ENCODE peak calls at places on chromosomes 5 and 9, in four cellular contexts. X, K, Z and O are unnamed samples.

GRCh38 chr5:156094001-156094400 is 233.0 kb upstream of the SGCD start:
- DNase-seq in X (peak), K (no peak), Z (no peak), O (peak)

GRCh38 chr9:93115486-93115885 is 18.6 kb downstream of the NINJ1 start:
- DNase-seq in X (no peak), K (no peak), Z (no peak), O (no peak)

GRCh38 chr5:30968971-30969370 is 224.5 kb upstream of the CDH6 start:
- DNase-seq in K (no peak), X (no peak), Z (no peak), O (no peak)

GRCh38 chr9:72579190-72579589 is 57.8 kb downstream of the TMC1 start:
- DNase-seq in Z (no peak), X (no peak), K (peak), O (no peak)

GRCh38 chr5:95858661-95859326 is 36.3 kb upstream of the GLRX start:
- DNase-seq in X (peak), K (peak), Z (peak), O (peak)

GRCh38 chr5:73523861-73524260 is 25.6 kb downstream of the BTF3 start:
- DNase-seq in X (no peak), K (no peak), Z (no peak), O (no peak)

GRCh38 chr9:36632892-36633291 is 60.2 kb downstream of the MELK start:
- DNase-seq in X (peak), Z (peak), K (no peak), O (no peak)

GRCh38 chr5:80109549-80110478 is 74.7 kb downstream of the THBS4 start:
- DNase-seq in K (no peak), X (no peak), Z (no peak), O (peak)

GRCh38 chr5:77632526-77633268 is 5.8 kb downstream of the OTP start:
- DNase-seq in Z (no peak), K (no peak), X (no peak), O (peak)

GRCh38 chr5:168347786-168348414 is 56.5 kb downstream of the WWC1 start:
- DNase-seq in K (no peak), Z (no peak), X (no peak), O (no peak)

GRCh38 chr9:113589407-113589806 is 125.9 kb downstream of the RGS3 start:
- DNase-seq in X (no peak), K (no peak), Z (no peak), O (no peak)

GRCh38 chr5:15026944-15027343 is 155.4 kb upstream of the ANKH start:
- DNase-seq in Z (no peak), K (no peak), X (no peak), O (no peak)

GRCh38 chr9:93774331-93775102 is 180.6 kb downstream of the BARX1 start:
- DNase-seq in K (no peak), Z (no peak), X (no peak), O (no peak)

GRCh38 chr5:99019812-99020697 is 91.2 kb upstream of the CHD1 start:
- DNase-seq in Z (peak), K (peak), X (peak), O (no peak)

GRCh38 chr5:173581408-173582197 is 34.8 kb downstream of the BOD1 start:
- DNase-seq in K (peak), X (peak), Z (peak), O (peak)

GRCh38 chr5:123157797-123158528 is 68.9 kb downstream of the PRDM6 start:
- DNase-seq in Z (no peak), X (peak), K (no peak), O (no peak)

GRCh38 chr9:34253460-34253837 is 74.6 kb downstream of the UBAP1 start:
- DNase-seq in X (no peak), Z (no peak), K (no peak), O (no peak)

GRCh38 chr5:99949969-99950524 is 585.1 kb upstream of the FAM174A start:
- DNase-seq in X (no peak), K (no peak), Z (no peak), O (no peak)

GRCh38 chr5:132822650-132823480 is 7.6 kb downstream of the SHROOM1 start:
- DNase-seq in K (no peak), X (no peak), Z (no peak), O (peak)

GRCh38 chr9:98642661-98643312 is 65.9 kb downstream of the GABBR2 start:
- DNase-seq in K (no peak), Z (no peak), X (peak), O (peak)

GRCh38 chr9:93205045-93205768 is 21.3 kb downstream of the WNK2 start:
- DNase-seq in Z (peak), X (no peak), K (no peak), O (no peak)

GRCh38 chr5:168339151-168340140 is 48.0 kb downstream of the WWC1 start:
- DNase-seq in K (peak), Z (no peak), X (no peak), O (peak)

GRCh38 chr9:32378496-32378895 is 5.9 kb upstream of the ACO1 start:
- DNase-seq in K (peak), Z (peak), X (peak), O (no peak)

GRCh38 chr5:103272377-103272776 is 13.8 kb downstream of the MACIR start:
- DNase-seq in Z (no peak), K (no peak), X (no peak), O (no peak)

GRCh38 chr9:23741304-23741800 is 84.7 kb downstream of the ELAVL2 start:
- DNase-seq in X (no peak), Z (no peak), K (no peak), O (no peak)

GRCh38 chr5:72408602-72409001 is 88.4 kb downstream of the PTCD2 start:
- DNase-seq in Z (no peak), X (no peak), K (no peak), O (no peak)

GRCh38 chr9:71909887-71910601 is 949 bp downstream of the ABHD17B start:
- DNase-seq in X (peak), K (peak), Z (peak), O (peak)

GRCh38 chr5:57174128-57174849 is 430 bp downstream of the GPBP1 start:
- DNase-seq in K (peak), X (no peak), Z (no peak), O (no peak)

GRCh38 chr5:73318308-73318719 is 130.3 kb downstream of the FOXD1 start:
- DNase-seq in K (no peak), Z (no peak), X (no peak), O (no peak)

GRCh38 chr5:34603378-34603777 is 52.8 kb upstream of the RAI14 start:
- DNase-seq in X (no peak), Z (no peak), K (no peak), O (no peak)

GRCh38 chr9:87446527-87446926 is 51.1 kb upstream of the DAPK1 start:
- DNase-seq in K (no peak), X (no peak), Z (no peak), O (no peak)

GRCh38 chr9:134889386-134890214 is 9.0 kb downstream of the FCN2 start:
- DNase-seq in X (no peak), Z (no peak), K (no peak), O (peak)

GRCh38 chr9:84075004-84075403 is 94.4 kb downstream of the RMI1 start:
- DNase-seq in X (no peak), K (no peak), Z (no peak), O (no peak)

GRCh38 chr9:84076359-84076758 is 95.8 kb downstream of the RMI1 start:
- DNase-seq in Z (no peak), K (no peak), X (no peak), O (no peak)

GRCh38 chr9:84079994-84080393 is 99.4 kb downstream of the RMI1 start:
- DNase-seq in X (no peak), Z (no peak), K (no peak), O (no peak)
- TF ChIP-seq ELF4 in X (no peak), Z (no peak), K (no peak), O (no peak)

DNA sequence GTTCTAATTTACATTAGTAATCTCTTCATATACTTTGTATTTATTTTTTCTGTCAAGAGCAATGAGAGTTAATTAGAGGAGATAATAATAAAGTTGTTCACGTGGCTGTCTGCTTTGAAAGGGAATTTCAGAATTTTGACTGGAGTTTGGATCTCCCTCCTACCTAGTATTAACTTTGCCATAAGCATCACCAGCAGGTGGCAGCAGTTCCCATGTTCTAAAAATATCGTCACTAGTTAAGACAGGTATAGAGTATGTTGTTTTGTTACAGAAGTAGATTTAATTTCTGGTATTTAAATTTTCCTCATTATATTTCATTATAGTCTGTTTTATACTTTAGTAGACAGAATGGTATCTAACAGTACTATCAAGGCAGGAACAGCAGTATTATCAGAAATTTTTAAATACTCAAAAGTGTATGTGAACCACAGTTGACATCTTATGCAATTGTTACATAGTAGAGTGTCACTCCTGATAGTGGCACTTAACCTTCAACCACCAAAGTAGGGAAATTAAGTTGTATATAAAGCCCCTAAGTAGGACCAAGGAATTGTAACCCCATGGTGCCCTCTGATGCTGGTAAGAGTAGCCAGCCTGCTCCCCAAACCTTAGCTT is 20.4 kb downstream of the GNPDA1 start:
- DNase-seq in Z (peak), X (peak), K (peak), O (peak)
- TF ChIP-seq ELF4 in Z (no peak), X (no peak), K (no peak), O (no peak)

GRCh38 chr5:55102345-55102744 is at the start of gene GZMA:
- DNase-seq in Z (no peak), X (no peak), K (no peak), O (no peak)

GRCh38 chr5:55101556-55102276 is 730 bp upstream of the GZMA start:
- DNase-seq in K (no peak), Z (no peak), X (no peak), O (no peak)

GRCh38 chr5:55096186-55096585 is 6.3 kb upstream of the GZMA start:
- DNase-seq in K (no peak), Z (no peak), X (no peak), O (no peak)

GRCh38 chr5:55096860-55097259 is 5.6 kb upstream of the GZMA start:
- DNase-seq in Z (no peak), K (no peak), X (no peak), O (no peak)
- TF ChIP-seq ELF4 in Z (no peak), K (no peak), X (no peak), O (no peak)

GRCh38 chr5:137414112-137414511 is 85.0 kb downstream of the SPOCK1 start:
- DNase-seq in X (no peak), K (no peak), Z (no peak), O (no peak)

GRCh38 chr5:137415231-137415681 is 83.9 kb downstream of the SPOCK1 start:
- DNase-seq in Z (no peak), X (no peak), K (no peak), O (no peak)

GRCh38 chr5:137405393-137405792 is 93.7 kb downstream of the SPOCK1 start:
- DNase-seq in K (no peak), Z (no peak), X (no peak), O (peak)

GRCh38 chr5:137412136-137412535 is 87.0 kb downstream of the SPOCK1 start:
- DNase-seq in X (no peak), K (no peak), Z (no peak), O (no peak)

GRCh38 chr5:137410234-137411010 is 88.7 kb downstream of the SPOCK1 start:
- DNase-seq in X (no peak), Z (no peak), K (no peak), O (no peak)
- TF ChIP-seq ELF4 in X (no peak), Z (no peak), K (no peak), O (no peak)

DNA sequence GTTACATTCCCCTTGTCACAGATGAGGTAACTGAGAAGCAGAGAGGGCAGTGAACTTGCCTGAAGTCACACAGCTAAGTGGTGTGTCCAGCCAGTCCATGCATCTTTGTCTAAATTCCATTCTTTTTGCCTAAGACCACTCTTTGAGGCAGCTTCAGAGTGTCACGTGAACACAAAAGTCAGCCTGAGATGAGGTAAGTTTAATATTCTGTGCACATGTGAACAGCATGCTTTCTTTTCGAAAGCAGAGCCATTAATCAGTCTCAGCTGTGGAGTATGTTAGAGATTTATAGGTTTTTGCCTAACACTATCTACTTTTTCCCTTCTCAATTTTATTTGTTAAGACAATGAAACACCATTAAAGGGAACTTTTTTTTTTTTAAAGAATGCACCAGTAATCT is 43.5 kb downstream of the SH3PXD2B start:
- DNase-seq in Z (no peak), K (no peak), X (no peak), O (no peak)
- TF ChIP-seq ELF4 in Z (no peak), K (no peak), X (no peak), O (no peak)

GRCh38 chr5:89211836-89212235 is 328.9 kb upstream of the MEF2C start:
- DNase-seq in K (no peak), X (no peak), Z (no peak), O (no peak)
- TF ChIP-seq ELF4 in K (no peak), X (no peak), Z (no peak), O (no peak)

GRCh38 chr5:32942225-32942989 is 231.3 kb downstream of the NPR3 start:
- DNase-seq in K (peak), Z (peak), X (peak), O (peak)
- TF ChIP-seq ELF4 in K (no peak), Z (no peak), X (no peak), O (no peak)

DNA sequence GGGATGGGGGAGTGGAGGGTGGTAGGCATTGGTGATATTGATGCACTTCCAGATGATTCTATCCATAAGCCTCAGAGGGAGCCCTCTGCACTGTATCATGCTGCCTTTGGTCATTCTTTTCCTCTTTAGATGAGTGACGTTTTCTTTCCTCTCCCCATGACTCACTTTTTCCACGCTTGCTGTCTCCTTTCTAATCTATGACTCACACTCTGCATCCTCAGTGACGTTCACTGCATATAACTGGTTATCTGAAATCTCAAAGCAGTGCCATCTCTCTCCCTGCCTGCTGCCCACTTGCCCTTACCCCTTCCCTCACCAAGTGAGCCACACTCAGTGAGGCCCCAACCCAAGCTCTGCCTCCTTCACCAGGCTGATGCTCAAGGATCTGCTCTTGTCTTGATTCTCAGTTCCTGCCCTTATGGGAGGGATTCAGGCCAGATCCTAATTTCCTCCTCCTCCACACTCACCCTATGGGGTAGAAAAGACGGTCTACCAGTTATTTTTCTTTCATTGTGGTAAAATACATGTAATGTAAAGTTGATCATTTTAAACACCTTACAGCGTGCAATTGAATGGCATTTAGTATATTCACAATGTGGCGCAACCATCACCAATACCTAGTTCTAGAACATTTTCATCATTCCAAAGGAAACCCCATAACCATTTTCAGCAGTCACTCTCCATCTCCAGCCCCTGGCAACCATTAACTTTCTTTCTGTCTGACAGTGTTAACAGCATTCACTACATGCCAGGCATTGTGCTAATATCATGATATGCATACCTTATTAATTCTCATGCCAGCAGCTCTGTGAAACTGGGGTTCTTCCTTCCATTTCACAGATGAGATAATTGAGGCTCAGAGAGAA is 31.8 kb downstream of the PTGS1 start:
- DNase-seq in X (no peak), Z (peak), K (peak), O (no peak)
- TF ChIP-seq ELF4 in X (no peak), Z (no peak), K (peak), O (no peak)